ENCODE peak calls at places on chromosomes 4 and X, in ten cellular contexts. T is astrocyte; A is psoas muscle; V is GM23338; K is astrocyte of the spinal cord; S is prostate gland; Y is body of pancreas; R is left ventricle myocardium inferior; C is fibroblast of the aortic adventitia; B is CD8-positive, alpha-beta T cell. J is an unnamed sample.
A peak's percentile ranks its signal among the peaks of the same experiment; 100 is the strongest.

GRCh38 chr4:82721819-82722423 is 76.7 kb downstream of the SCD5 start:
- DNase-seq in Y (peak; percentile 35), R (peak; percentile 39), V (no peak), B (no peak), T (peak; percentile 17), S (peak; percentile 16), A (no peak), K (no peak), C (peak; percentile 29), J (peak; percentile 37)

GRCh38 chrX:130120321-130120731 is 10.0 kb upstream of the ELF4 start:
- DNase-seq in V (peak; percentile 60), S (no peak), C (no peak), Y (no peak), B (peak; percentile 21), K (no peak), T (no peak), R (no peak), A (no peak), J (peak; percentile 11)

GRCh38 chrX:105876658-105877057 is 54.3 kb downstream of the NRK start:
- DNase-seq in V (peak; percentile 50), C (no peak), A (no peak), S (no peak), T (no peak), Y (no peak), B (no peak), R (no peak), K (peak; percentile 12), J (no peak)

GRCh38 chr4:60724623-60725022 is 475.5 kb upstream of the ADGRL3 start:
- DNase-seq in V (peak; percentile 8), Y (no peak), R (no peak), S (no peak), T (peak; percentile 92), B (no peak), A (no peak), C (peak; percentile 94), K (peak; percentile 83), J (peak; percentile 69)

GRCh38 chr4:184803884-184804283 is 21.9 kb downstream of the ACSL1 start:
- DNase-seq in Y (no peak), T (no peak), K (no peak), B (no peak), S (no peak), C (no peak), A (no peak), R (no peak), V (no peak), J (no peak)

GRCh38 chrX:40459576-40460158 is 121.1 kb upstream of the ATP6AP2 start:
- DNase-seq in C (no peak), Y (no peak), S (no peak), V (peak; percentile 59), T (no peak), A (no peak), B (no peak), K (no peak), R (no peak), J (no peak)

GRCh38 chr4:32929738-32930688 is 2209.8 kb downstream of the PCDH7 start:
- DNase-seq in T (no peak), A (no peak), S (no peak), C (no peak), K (no peak), V (no peak), R (no peak), B (no peak), Y (no peak), J (peak; percentile 40)

GRCh38 chr4:70463335-70463734 is 8.7 kb upstream of the MUC7 start:
- DNase-seq in K (no peak), A (no peak), S (no peak), R (no peak), V (no peak), B (no peak), Y (no peak), T (no peak), C (no peak), J (no peak)

GRCh38 chrX:110346681-110347080 is 12.0 kb upstream of the RTL9 start:
- DNase-seq in C (peak; percentile 11), Y (peak; percentile 10), A (no peak), B (no peak), S (no peak), V (peak; percentile 40), T (no peak), K (no peak), R (peak; percentile 14), J (no peak)

GRCh38 chrX:135411893-135412292 is 9.9 kb upstream of the SMIM10L2A start:
- DNase-seq in B (no peak), S (no peak), Y (peak; percentile 36), V (peak; percentile 29), R (no peak), T (no peak), C (peak; percentile 4), K (peak; percentile 4), A (no peak), J (peak; percentile 26)

GRCh38 chrX:116318672-116319071 is 117.7 kb upstream of the SLC6A14 start:
- DNase-seq in V (no peak), Y (no peak), C (no peak), R (no peak), A (no peak), S (no peak), B (no peak), T (no peak), K (peak; percentile 17), J (no peak)

GRCh38 chr4:142202404-142203332 is 566.3 kb downstream of the IL15 start:
- DNase-seq in C (no peak), A (no peak), V (peak; percentile 57), S (no peak), K (no peak), B (no peak), R (no peak), T (no peak), Y (no peak), J (no peak)

GRCh38 chr4:69120869-69121268 is 24.6 kb downstream of the UGT2B7 start:
- DNase-seq in T (no peak), B (no peak), R (no peak), V (no peak), K (no peak), Y (no peak), A (no peak), S (no peak), C (no peak), J (no peak)

GRCh38 chrX:115392871-115393270 is 103.4 kb downstream of the LUZP4 start:
- DNase-seq in K (no peak), B (no peak), Y (no peak), S (no peak), R (no peak), T (no peak), V (no peak), A (no peak), C (no peak), J (no peak)

GRCh38 chrX:149629730-149630387 is 1.7 kb downstream of the TMEM185A start:
- DNase-seq in T (no peak), S (no peak), C (no peak), R (no peak), K (no peak), Y (no peak), V (no peak), B (no peak), A (no peak), J (no peak)

GRCh38 chr4:121827851-121828250 is 4.2 kb upstream of the CCNA2 start:
- DNase-seq in R (no peak), Y (no peak), A (no peak), K (peak; percentile 4), V (no peak), T (peak; percentile 22), S (no peak), B (no peak), C (peak; percentile 60), J (peak; percentile 76)

GRCh38 chrX:9728271-9728670 is 37.4 kb downstream of the GPR143 start:
- DNase-seq in Y (no peak), T (no peak), K (no peak), C (no peak), S (no peak), R (no peak), V (no peak), B (no peak), A (no peak), J (no peak)

GRCh38 chr4:95023110-95023509 is 265.4 kb downstream of the BMPR1B start:
- DNase-seq in K (no peak), S (no peak), C (peak; percentile 7), V (no peak), T (no peak), B (no peak), A (no peak), R (no peak), Y (no peak), J (no peak)

GRCh38 chr4:985123-985830 is 1.6 kb upstream of the IDUA start:
- DNase-seq in T (no peak), K (no peak), Y (peak; percentile 85), C (no peak), R (peak; percentile 80), A (peak; percentile 77), V (peak; percentile 88), B (peak; percentile 75), S (peak; percentile 76), J (peak; percentile 81)
- TF ChIP-seq CTCF in T (no peak), K (no peak), Y (peak; percentile 6), C (no peak), R (no peak), A (no peak), V (no peak), B (no peak), S (no peak), J (no peak)

GRCh38 chrX:23981711-23982110 is 45.3 kb downstream of the KLHL15 start:
- DNase-seq in R (no peak), K (no peak), A (no peak), S (no peak), T (no peak), B (no peak), V (no peak), C (no peak), Y (no peak), J (no peak)
- H3K4me3 ChIP-seq in R (no peak overlapping the region), K (no peak overlapping the region), A (no peak overlapping the region), S (no peak overlapping the region), T (no peak overlapping the region), B (no peak overlapping the region), V (no peak overlapping the region), C (no peak overlapping the region), Y (no peak overlapping the region), J (no peak overlapping the region)

DNA sequence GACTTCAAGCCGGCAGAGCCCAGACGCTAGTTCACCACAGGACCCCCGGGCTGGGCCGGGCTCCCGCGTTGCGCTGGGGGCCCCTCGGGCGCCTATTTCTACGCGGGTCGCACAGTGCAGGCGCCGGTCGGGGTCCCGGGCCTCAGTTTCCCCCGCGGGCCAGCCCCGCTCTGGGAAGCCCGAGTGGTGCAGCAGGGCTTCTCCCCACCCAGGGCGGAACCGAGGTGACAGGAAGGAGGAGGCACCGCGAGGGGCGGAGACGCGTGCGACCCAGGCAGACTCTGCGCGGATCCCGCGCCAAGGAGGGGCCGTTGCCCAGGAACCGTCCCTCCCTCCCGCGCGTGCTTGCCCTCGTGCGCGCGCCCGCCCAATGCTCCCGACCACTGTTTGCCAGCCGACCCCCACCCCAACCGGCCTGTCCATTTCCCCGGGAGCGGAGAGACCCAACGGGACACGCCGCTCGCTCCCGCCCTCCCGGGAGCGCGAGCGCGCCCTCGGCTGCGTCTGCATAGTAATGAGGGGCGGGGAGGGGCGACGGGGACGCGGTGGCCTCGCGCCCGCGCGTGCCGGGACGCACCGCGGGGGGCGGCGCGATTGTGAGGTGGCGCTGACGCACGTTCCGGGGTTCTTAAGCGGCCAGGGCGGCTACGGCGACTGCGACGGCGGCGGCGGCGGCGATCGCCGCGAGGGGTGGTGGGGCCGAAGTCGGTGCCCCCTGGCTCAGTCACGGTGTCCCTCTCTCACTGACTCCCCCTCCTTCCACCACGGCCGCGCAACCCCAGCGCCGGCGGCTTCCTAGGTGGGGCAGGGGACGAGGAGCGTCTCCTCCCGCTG is at the start of gene CPEB2:
- DNase-seq in V (peak; percentile 79), C (peak; percentile 95), Y (peak; percentile 96), K (peak; percentile 99), R (peak; percentile 96), B (peak; percentile 90), T (peak; percentile 91), A (peak; percentile 97), S (peak; percentile 96), J (peak; percentile 97)
- TF ChIP-seq CTCF in V (no peak), C (no peak), Y (no peak), K (no peak), R (no peak), B (no peak), T (no peak), A (no peak), S (no peak), J (no peak)

GRCh38 chr4:72567821-72568620 is 1.0 kb downstream of the ADAMTS3 start:
- DNase-seq in Y (peak; percentile 78), S (peak; percentile 69), K (peak; percentile 90), T (peak; percentile 87), B (no peak), V (peak; percentile 96), A (peak; percentile 72), C (peak; percentile 75), R (peak; percentile 40), J (peak; percentile 87)
- H3K4me3 ChIP-seq in Y (peak overlapping the region; percentile 51), S (peak overlapping the region; percentile 53), K (peak overlapping the region; percentile 73), T (peak overlapping the region; percentile 91), B (peak overlapping the region; percentile 28), V (peak overlapping the region; percentile 86), A (peak overlapping the region; percentile 59), C (peak overlapping the region; percentile 81), R (peak overlapping the region; percentile 74), J (peak overlapping the region; percentile 58)

J was measured in foreskin fibroblast.